ENCODE peak calls at places on chromosomes 13 and 19, in nine cellular contexts. J is AG09309, G is tibial artery, L is BE2C, H is PC-3, U is cardiac fibroblast, Z is adipocyte, F is right cardiac atrium, E is fibroblast of the aortic adventitia. X is an unnamed sample.

GRCh38 chr19:45473366-45474190 is 5.8 kb downstream of the FOSB start:
- DNase-seq in J (no peak), G (no peak), L (no peak), H (no peak), U (no peak), Z (peak; percentile 71), F (no peak), E (no peak), X (no peak)

GRCh38 chr19:42325896-42326771 is 699 bp downstream of the MEGF8 start:
- DNase-seq in J (no peak), G (no peak), L (no peak), H (no peak), U (no peak), Z (peak; percentile 26), F (peak; percentile 60), E (no peak), X (no peak)

GRCh38 chr19:52923782-52924593 is 760 bp upstream of the ZNF888 start:
- DNase-seq in J (no peak), G (peak; percentile 63), L (no peak), H (peak; percentile 59), U (peak; percentile 49), Z (peak; percentile 21), F (peak; percentile 71), E (peak; percentile 70), X (peak; percentile 45)

GRCh38 chr19:4134351-4134750 is 10.4 kb upstream of the MAP2K2 start:
- DNase-seq in J (no peak), G (no peak), L (no peak), H (no peak), U (no peak), Z (no peak), F (no peak), E (peak; percentile 30), X (no peak)

GRCh38 chr19:45765365-45766292 is 3.4 kb downstream of the SIX5 start:
- DNase-seq in J (no peak), G (no peak), L (no peak), H (no peak), U (no peak), Z (no peak), F (peak; percentile 77), E (no peak), X (no peak)

GRCh38 chr13:33150146-33150545 is 133.9 kb downstream of the KL start:
- DNase-seq in J (no peak), G (no peak), L (peak; percentile 58), H (peak; percentile 56), U (peak; percentile 76), Z (peak; percentile 39), F (no peak), E (peak; percentile 42), X (peak; percentile 42)

GRCh38 chr13:45446181-45446580 is 18.6 kb upstream of the COG3 start:
- DNase-seq in J (peak; percentile 40), G (no peak), L (no peak), H (no peak), U (peak; percentile 70), Z (peak; percentile 23), F (no peak), E (peak; percentile 75), X (peak; percentile 24)

GRCh38 chr13:53007872-53008271 is 20.7 kb upstream of the OLFM4 start:
- DNase-seq in J (no peak), G (no peak), L (no peak), H (no peak), U (no peak), Z (no peak), F (no peak), E (no peak), X (no peak)

DNA sequence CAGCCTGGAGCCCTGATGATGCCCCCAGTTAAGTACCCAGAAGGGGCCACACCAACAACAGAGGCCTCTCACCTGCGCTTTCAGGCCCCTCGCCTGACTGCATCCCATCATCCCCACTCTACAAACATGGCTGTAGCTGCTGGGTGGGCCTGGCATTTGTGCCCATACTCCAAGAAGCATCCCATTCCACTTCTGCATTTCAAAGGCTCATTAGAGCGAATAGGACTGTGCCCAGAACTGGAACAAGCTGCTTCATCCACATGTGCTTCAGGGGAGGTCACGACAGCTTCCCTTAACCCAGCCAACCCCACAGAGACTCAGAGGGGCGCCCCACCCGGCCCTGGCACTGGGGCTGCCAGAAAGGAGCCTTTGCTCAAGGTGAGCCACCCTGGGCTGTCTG is 156.9 kb downstream of the SIPA1L3 start:
- DNase-seq in J (no peak), G (no peak), L (no peak), H (no peak), U (no peak), Z (no peak), F (no peak), E (no peak), X (no peak)
- H3K4me3 ChIP-seq in J (no peak overlapping the region), G (no peak overlapping the region), L (no peak overlapping the region), H (no peak overlapping the region), U (no peak overlapping the region), Z (no peak overlapping the region), F (no peak overlapping the region), E (no peak overlapping the region), X (no peak overlapping the region)

DNA sequence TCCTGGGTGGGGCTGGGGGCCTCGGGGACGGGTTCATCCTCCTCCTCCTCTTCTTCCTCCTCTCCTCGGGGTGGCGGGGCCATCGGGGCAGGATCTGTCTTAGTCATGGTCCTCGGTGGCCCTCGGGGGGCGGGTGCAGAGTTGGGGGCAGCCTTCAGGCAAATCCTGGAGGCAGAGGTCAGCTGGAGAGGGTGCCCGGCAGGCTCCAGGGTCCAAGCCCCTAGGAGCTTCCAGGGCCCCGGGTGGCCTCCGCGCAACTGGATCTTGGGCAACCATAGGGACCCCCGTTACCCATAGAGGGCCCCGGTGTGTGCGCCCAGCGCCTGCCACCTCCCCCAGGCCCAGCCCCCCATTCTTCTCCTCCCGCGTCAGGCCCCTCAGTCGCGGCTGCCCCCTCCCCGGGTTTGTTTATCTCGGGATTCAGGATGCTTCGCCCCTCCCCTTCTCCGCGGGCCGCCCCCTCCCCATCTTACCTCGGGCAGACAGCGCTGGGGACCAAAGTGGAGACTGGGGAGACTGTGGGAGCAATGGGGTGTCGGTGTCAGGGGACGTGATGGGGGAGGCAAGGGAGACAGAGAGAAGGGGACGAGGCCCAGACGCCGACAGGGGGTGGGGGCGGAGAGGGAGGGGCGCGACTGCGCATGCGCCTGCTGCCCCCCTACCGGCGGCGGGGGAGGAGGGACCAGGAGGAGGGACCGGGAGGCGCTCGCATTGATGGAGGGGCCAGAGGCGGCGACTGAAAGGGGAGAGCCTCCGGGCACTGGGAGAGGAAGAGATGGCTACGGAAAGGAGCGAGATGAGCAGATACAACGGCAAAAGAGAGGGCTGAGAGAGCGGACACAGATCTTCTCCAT is at the start of gene CLIP3:
- DNase-seq in J (no peak), G (peak; percentile 62), L (peak; percentile 86), H (no peak), U (peak; percentile 61), Z (peak; percentile 90), F (peak; percentile 89), E (peak; percentile 68), X (no peak)
- H3K4me3 ChIP-seq in J (peak within 1 kb of the TSS; percentile 100), G (peak within 1 kb of the TSS; percentile 69), L (peak within 1 kb of the TSS; percentile 77), H (no peak within 1 kb of the TSS), U (peak within 1 kb of the TSS; percentile 91), Z (peak within 1 kb of the TSS; percentile 77), F (peak within 1 kb of the TSS; percentile 75), E (peak within 1 kb of the TSS; percentile 90), X (peak within 1 kb of the TSS; percentile 14)

DNA sequence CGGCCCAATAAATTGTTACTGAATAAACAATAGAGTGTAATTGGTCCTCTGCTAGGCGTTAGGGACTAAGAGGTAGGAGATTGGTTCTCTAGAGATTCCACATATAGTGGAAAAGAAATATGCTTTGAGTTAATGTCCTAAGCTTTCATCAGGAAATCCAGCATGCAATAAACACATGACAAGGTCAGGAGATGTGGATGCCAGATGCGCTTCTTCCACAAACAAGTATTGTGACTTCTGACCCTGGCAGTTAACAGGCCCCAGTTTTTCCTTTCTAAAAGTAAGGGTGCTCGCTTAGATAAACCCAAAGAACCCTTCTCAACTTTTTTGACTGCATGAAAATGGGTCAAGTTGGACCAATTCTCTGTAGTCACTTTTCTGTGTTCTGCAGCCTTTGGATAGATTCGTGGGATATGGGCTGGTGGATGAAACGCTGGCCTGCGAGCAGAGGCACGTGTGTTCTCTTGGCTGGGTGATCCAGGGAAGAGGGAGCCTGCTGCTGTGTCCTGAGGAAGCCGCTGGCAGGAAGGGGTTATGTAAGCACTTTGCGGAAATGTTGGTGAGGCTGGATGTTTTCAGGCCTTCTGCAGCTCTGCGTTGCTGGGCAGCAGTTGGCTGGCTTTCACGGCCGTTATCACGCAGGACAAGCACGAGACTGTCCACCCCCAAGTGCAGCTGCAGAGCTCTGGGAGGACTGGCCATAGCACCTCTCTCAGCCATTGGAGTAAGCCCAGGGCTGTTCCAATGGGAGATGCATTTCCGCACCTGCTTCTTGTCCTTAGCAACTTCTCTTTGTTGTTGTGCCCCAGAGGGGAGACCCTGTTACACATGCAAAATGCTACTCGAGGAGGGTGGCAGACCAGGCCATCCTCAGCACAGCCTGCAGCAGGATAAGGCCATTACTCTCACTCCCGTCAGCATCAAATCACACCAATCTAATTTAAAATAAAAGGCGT is 146.8 kb upstream of the SOX21 start:
- DNase-seq in J (no peak), G (peak; percentile 68), L (no peak), H (no peak), U (no peak), Z (no peak), F (peak; percentile 86), E (peak; percentile 64), X (no peak)
- H3K4me3 ChIP-seq in J (no peak overlapping the region), G (no peak overlapping the region), L (no peak overlapping the region), H (no peak overlapping the region), U (no peak overlapping the region), Z (no peak overlapping the region), F (no peak overlapping the region), E (no peak overlapping the region), X (no peak overlapping the region)

GRCh38 chr19:17606786-17607185 is 51.3 kb downstream of the COLGALT1 start:
- DNase-seq in J (no peak), G (no peak), L (no peak), H (no peak), U (no peak), Z (no peak), F (no peak), E (no peak), X (no peak)
- H3K4me3 ChIP-seq in J (no peak overlapping the region), G (peak overlapping the region; percentile 32), L (no peak overlapping the region), H (no peak overlapping the region), U (no peak overlapping the region), Z (no peak overlapping the region), F (no peak overlapping the region), E (no peak overlapping the region), X (no peak overlapping the region)

X was measured in bronchial epithelial cell.